ENCODE peak calls at places on chromosomes 2 and 18, in eight cellular contexts. U, Z, F, H, I, Y, L and R are unnamed samples.

GRCh38 chr2:27857417-27858172 is 32.6 kb downstream of the RBKS start:
- DNase-seq in U (peak), Z (no peak), F (no peak), Y (no peak), L (no peak), I (no peak), H (no peak), R (no peak)

GRCh38 chr2:240982821-240983281 is 15.6 kb upstream of the SNED1 start:
- DNase-seq in U (no peak), F (no peak), H (no peak), Z (no peak), L (no peak), I (no peak), Y (no peak), R (no peak)

GRCh38 chr2:65350714-65351113 is 81.7 kb downstream of the SPRED2 start:
- DNase-seq in L (peak), Z (no peak), Y (no peak), H (no peak), U (no peak), F (peak), I (no peak), R (no peak)

GRCh38 chr2:137865954-137866540 is 98.2 kb upstream of the HNMT start:
- DNase-seq in F (peak), Z (no peak), I (peak), U (no peak), L (peak), Y (peak), H (peak), R (peak)

GRCh38 chr2:28325173-28325566 is 67.5 kb upstream of the FOSL2 start:
- DNase-seq in L (no peak), Y (no peak), U (no peak), I (no peak), H (no peak), F (no peak), Z (peak), R (no peak)

GRCh38 chr2:128503358-128504241 is 184.9 kb upstream of the HS6ST1 start:
- DNase-seq in L (no peak), I (peak), U (no peak), Z (peak), H (no peak), F (no peak), Y (no peak), R (no peak)

GRCh38 chr2:210577263-210578071 is 21.1 kb downstream of the CPS1 start:
- DNase-seq in L (peak), H (no peak), Z (no peak), I (no peak), U (no peak), Y (peak), F (peak), R (peak)

GRCh38 chr2:149049142-149049541 is 10.6 kb downstream of the LYPD6B start:
- DNase-seq in H (no peak), I (no peak), L (no peak), Z (no peak), U (no peak), F (no peak), Y (no peak), R (no peak)

GRCh38 chr18:37426536-37427080 is 139.0 kb downstream of the CELF4 start:
- DNase-seq in L (no peak), Y (no peak), F (no peak), U (no peak), I (no peak), Z (no peak), H (no peak), R (no peak)

GRCh38 chr2:5695641-5696350 is 3.6 kb downstream of the SOX11 start:
- DNase-seq in H (no peak), Y (peak), U (no peak), I (no peak), Z (no peak), L (no peak), F (peak), R (no peak)

GRCh38 chr18:6194640-6195039 is 220.1 kb downstream of the L3MBTL4 start:
- DNase-seq in U (no peak), Z (no peak), I (no peak), H (no peak), F (no peak), L (no peak), Y (no peak), R (no peak)

GRCh38 chr18:31633416-31634330 is 42.0 kb downstream of the TTR start:
- DNase-seq in F (no peak), I (no peak), H (no peak), Z (no peak), U (no peak), L (no peak), Y (no peak), R (no peak)

GRCh38 chr2:221817052-221817451 is 244.9 kb upstream of the EPHA4 start:
- DNase-seq in Y (no peak), U (no peak), Z (no peak), H (no peak), I (no peak), L (no peak), F (no peak), R (no peak)

GRCh38 chr2:24115057-24115456 is 8.1 kb downstream of the PFN4 start:
- DNase-seq in L (peak), Z (no peak), F (peak), Y (no peak), U (no peak), I (no peak), H (no peak), R (no peak)

GRCh38 chr2:15648593-15649525 is 57.2 kb downstream of the DDX1 start:
- DNase-seq in L (no peak), I (no peak), H (no peak), F (no peak), U (no peak), Y (no peak), Z (no peak), R (no peak)

GRCh38 chr2:239265681-239266435 is 135.0 kb downstream of the HDAC4 start:
- DNase-seq in Z (peak), L (no peak), F (no peak), U (no peak), Y (no peak), H (no peak), I (no peak), R (no peak)

GRCh38 chr2:27369471-27370025 is 590 bp downstream of the EIF2B4 start:
- DNase-seq in Y (no peak), L (no peak), H (peak), Z (peak), F (peak), U (no peak), I (no peak), R (no peak)

GRCh38 chr2:64463784-64464183 is 9.8 kb downstream of the LGALSL start:
- DNase-seq in H (no peak), L (no peak), Z (no peak), I (no peak), Y (no peak), F (no peak), U (no peak), R (no peak)

GRCh38 chr2:105763076-105763475 is 18.4 kb downstream of the NCK2 start:
- DNase-seq in F (no peak), U (no peak), Z (no peak), H (no peak), Y (no peak), I (no peak), L (no peak), R (no peak)

GRCh38 chr2:145740302-145740701 is 1220.4 kb upstream of the ZEB2 start:
- DNase-seq in F (no peak), Y (no peak), L (no peak), I (no peak), U (no peak), Z (no peak), H (no peak), R (no peak)

GRCh38 chr18:30328839-30329238 is 713.7 kb downstream of the DSC3 start:
- DNase-seq in L (no peak), F (no peak), U (peak), H (no peak), Z (no peak), I (no peak), Y (no peak), R (no peak)

GRCh38 chr2:43307046-43307445 is 80.6 kb upstream of the ZFP36L2 start:
- DNase-seq in F (no peak), U (no peak), I (no peak), L (no peak), Z (peak), H (no peak), Y (no peak), R (no peak)

GRCh38 chr18:59155140-59155539 is 15.5 kb downstream of the SEC11C start:
- DNase-seq in H (no peak), F (no peak), Z (no peak), L (no peak), U (peak), Y (no peak), I (no peak), R (no peak)

GRCh38 chr18:57836557-57836956 is 33.4 kb upstream of the ATP8B1 start:
- DNase-seq in H (no peak), F (no peak), Z (no peak), L (no peak), Y (no peak), I (no peak), U (no peak), R (no peak)

GRCh38 chr2:32772623-32773221 is 144.9 kb downstream of the TTC27 start:
- DNase-seq in H (no peak), L (peak), Y (peak), I (no peak), F (peak), Z (no peak), U (peak), R (no peak)

GRCh38 chr2:14872779-14873325 is 240.3 kb downstream of the LRATD1 start:
- DNase-seq in Y (no peak), F (no peak), L (no peak), H (no peak), Z (no peak), U (no peak), I (no peak), R (no peak)

GRCh38 chr2:38377501-38378258 is 607 bp upstream of the ATL2 start:
- DNase-seq in I (no peak), Z (no peak), U (no peak), L (no peak), Y (peak), F (peak), H (peak), R (no peak)

GRCh38 chr2:102669401-102669800 is 50.0 kb downstream of the SLC9A2 start:
- DNase-seq in F (no peak), Z (no peak), I (no peak), Y (no peak), H (no peak), U (no peak), L (no peak), R (no peak)

GRCh38 chr2:96308248-96308647 is 2.9 kb upstream of the SNRNP200 start:
- DNase-seq in Y (no peak), U (no peak), I (no peak), Z (no peak), H (no peak), F (no peak), L (no peak), R (no peak)

DNA sequence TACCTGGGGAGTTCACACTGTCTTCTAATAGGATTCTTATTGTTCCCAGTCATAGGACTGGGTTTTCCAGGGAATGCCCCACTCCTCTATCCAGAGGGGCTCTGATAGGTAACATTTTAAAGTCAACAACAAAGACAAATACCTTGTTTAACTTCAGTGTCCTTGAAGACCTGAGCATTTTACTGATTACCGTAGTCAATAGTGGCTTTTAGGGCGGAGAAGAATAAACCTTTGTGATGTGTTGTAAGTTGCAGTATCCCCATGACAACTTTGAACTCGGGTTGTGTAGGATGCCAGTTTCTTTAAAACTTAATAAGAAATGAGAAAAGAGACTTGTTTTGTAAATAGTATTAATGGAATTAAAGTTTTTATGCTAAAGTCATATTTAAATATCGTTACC is 5.9 kb downstream of the GATA6 start:
- DNase-seq in I (peak), F (no peak), U (no peak), L (no peak), Y (no peak), Z (no peak), H (peak), R (no peak)
- H3K4me3 ChIP-seq in I (no peak), F (no peak), U (no peak), L (no peak), Y (no peak), Z (peak), H (peak), R (no peak)

DNA sequence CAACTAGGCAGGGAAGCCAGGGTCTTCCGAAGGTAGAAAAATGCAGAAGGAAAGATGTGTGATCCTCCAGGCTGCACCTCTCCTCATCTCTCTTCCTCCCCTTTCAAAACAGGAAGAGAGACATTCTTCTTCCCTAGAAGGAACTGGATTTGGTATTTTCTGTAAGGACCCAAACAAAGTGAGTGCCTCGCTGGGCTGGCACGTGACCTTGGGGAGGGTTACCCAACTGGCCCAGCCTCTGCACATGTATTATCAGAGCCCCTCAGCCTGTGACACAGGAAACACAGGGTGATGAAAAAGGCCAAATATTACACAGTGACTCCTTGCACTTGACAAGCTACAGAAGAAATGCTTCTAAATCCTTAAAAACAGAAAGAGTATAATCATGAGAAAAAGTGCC is 2.3 kb downstream of the HJURP start:
- DNase-seq in F (no peak), Z (no peak), U (no peak), Y (no peak), I (no peak), H (no peak), L (no peak), R (no peak)
- H3K4me3 ChIP-seq in F (peak), Z (no peak), U (no peak), Y (no peak), I (no peak), H (no peak), L (peak), R (peak)

GRCh38 chr2:236166781-236167296 is 1.3 kb downstream of the GBX2 start:
- DNase-seq in Z (peak), H (no peak), F (peak), U (no peak), I (no peak), L (no peak), Y (no peak), R (no peak)

GRCh38 chr2:236164983-236165301 is 3.2 kb downstream of the GBX2 start:
- DNase-seq in U (no peak), Z (no peak), H (no peak), Y (no peak), F (no peak), L (no peak), I (no peak), R (no peak)

GRCh38 chr2:236164201-236164982 is 3.8 kb downstream of the GBX2 start:
- DNase-seq in Y (no peak), I (no peak), L (no peak), F (peak), U (no peak), H (no peak), Z (peak), R (no peak)

GRCh38 chr2:236166157-236166780 is 1.9 kb downstream of the GBX2 start:
- DNase-seq in Z (peak), H (no peak), U (no peak), L (no peak), Y (no peak), F (peak), I (no peak), R (no peak)

DNA sequence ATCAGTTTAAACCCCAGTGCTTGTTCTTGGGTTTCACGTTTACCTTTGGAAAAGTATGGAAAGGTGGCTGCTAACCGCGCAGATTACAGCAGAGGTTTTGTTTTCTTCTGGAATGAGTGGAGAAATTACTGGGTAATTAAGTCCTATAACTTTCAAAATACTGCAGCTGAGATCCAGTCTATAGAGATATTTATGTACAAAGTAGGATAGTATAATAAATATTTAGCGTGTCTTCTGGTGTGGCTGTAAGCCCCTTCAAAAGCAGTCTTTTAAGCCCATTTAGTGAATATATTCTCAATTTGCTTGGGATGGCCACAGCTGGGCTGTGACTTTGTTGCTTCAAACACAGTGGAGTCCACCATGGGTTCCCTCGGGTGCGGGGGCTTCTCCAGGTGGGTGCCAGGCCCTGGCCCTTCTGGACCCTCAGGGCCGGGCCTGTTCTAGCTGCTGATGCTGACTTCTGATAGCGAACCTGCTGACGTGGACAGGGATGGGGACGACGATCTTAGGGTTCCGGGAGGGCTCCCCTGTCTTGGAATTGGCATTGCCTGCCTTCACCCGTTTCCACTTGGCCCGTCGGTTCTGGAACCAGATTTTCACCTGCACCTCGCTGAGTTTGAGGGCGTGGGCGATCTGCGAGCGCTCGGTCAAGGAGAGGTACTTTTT is 2.6 kb downstream of the GBX2 start:
- DNase-seq in Y (no peak), F (no peak), L (no peak), Z (no peak), U (no peak), H (no peak), I (no peak), R (no peak)
- H3K4me3 ChIP-seq in Y (no peak), F (peak), L (no peak), Z (peak), U (no peak), H (peak), I (no peak), R (no peak)

DNA sequence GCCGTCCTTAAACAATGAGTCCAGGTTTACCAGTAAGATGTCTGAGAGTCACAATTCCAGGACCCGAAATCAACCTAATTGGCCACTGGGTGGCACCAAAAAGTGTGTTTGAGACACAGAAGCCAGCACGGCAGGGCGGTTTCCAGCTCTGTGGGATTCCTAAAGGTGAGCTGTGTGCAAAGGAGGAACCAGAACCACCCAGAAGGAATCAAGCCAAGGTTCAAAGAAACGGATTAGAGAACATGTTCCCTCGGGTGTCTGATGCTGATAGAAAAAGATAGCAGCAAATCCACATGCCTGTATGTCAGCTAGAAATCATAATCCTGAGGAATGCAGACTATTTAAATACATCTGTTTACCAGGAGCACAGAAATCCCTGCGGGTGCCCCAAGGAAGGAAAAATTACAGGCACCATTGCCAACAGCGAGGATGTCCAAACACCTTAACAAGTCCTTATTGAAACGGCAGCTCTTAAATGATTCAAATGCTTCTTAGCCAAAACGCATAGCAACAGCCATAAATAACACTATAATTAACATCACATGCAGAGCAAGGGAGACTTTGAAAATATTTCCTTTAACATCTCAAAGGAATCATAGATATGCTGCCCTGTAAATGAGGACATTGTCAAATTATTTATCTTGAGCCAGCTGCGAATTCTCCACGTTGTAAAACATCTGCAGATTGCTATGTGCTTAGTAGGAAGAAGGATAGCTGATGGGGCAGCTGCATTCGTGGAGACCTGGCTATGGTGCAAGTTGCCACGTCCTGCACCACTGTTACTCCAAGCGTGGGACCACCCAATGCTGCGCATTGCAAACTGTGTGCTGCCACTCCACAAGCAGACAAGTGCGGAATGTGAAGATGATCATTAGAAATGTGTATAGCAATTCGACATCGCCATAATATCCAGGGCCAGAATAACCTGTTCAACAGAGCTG is 318.7 kb upstream of the NCKAP5 start:
- DNase-seq in H (peak), I (peak), Y (peak), L (peak), Z (no peak), U (peak), F (peak), R (peak)
- H3K4me3 ChIP-seq in H (no peak), I (no peak), Y (no peak), L (no peak), Z (no peak), U (no peak), F (no peak), R (no peak)

DNA sequence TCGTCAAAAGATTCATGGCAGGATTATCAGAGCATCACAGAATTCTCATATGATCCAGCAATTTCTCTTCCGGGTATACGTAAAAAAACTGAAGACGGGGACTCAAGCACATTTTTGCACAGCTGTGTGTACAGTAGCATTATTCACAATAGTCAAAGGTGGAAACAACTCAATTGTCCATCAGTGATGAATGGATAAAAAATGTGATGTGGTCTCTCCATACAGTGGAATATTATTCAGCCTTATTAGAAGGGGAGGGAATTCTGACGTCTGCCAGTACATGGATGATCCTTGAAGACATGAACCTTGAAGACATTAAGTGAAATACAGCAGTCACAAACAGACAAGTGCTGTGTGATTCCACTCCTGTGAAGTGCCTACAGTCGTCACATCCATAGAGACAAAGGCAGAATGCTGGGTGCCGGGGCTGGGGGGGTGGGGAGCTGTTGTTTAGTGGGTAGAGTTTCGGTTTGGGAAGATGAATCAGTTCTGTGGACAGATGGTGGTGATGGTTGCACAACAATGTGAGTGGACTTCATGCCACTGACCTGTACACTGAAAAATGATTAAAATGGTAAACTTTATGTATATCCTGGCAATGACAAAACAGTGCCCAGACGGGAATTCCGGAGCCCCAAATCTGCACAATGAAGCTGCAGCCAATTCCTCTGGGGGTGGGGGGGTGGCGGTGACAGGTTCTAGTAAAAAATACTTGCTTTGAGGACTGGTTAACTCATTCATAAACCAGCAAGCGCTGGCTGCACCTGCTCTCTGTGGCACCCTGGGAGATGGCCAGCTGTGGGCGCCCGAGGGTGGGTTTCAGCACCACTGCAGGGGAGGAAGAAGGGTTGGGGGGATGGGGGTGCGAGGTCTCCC is 82.0 kb upstream of the HPCAL1 start:
- DNase-seq in L (no peak), H (no peak), F (no peak), I (no peak), Z (no peak), Y (no peak), U (peak), R (no peak)
- H3K4me3 ChIP-seq in L (no peak), H (no peak), F (no peak), I (no peak), Z (no peak), Y (no peak), U (no peak), R (no peak)